ENCODE peak calls at places on chromosomes 16 and 17, in four cellular contexts. K is mesenchymal stem cell, R is H1, F is trophoblast cell. N is an unnamed sample.

GRCh38 chr17:19238167-19238505 is 970 bp downstream of the EPN2 start:
- DNase-seq in R (peak), F (peak), K (peak), N (peak)

GRCh38 chr17:54900457-54901229 is at the start of gene TOM1L1:
- DNase-seq in F (peak), R (peak), K (peak), N (peak)

GRCh38 chr16:79642652-79643051 is 42.1 kb upstream of the MAF start:
- DNase-seq in K (no peak), F (no peak), R (no peak), N (no peak)

GRCh38 chr17:78120971-78121800 is 7.4 kb downstream of the TMC6 start:
- DNase-seq in R (no peak), F (no peak), K (no peak), N (no peak)

GRCh38 chr16:27740496-27741201 is 190.7 kb downstream of the KATNIP start:
- DNase-seq in F (no peak), R (no peak), K (no peak), N (no peak)

GRCh38 chr17:76213491-76213890 is 26.8 kb downstream of the RNF157 start:
- DNase-seq in K (no peak), R (peak), F (no peak), N (no peak)

GRCh38 chr17:60743812-60744211 is 66.2 kb downstream of the BCAS3 start:
- DNase-seq in K (no peak), F (no peak), R (no peak), N (no peak)

GRCh38 chr17:75720656-75721462 is at the start of gene ITGB4:
- DNase-seq in K (no peak), F (peak), R (peak), N (peak)

GRCh38 chr16:9258423-9259051 is 167.1 kb downstream of the HAPSTR1 start:
- DNase-seq in F (no peak), R (peak), K (no peak), N (peak)

GRCh38 chr17:8900626-8901585 is 33.4 kb upstream of the PIK3R6 start:
- DNase-seq in F (no peak), R (no peak), K (no peak), N (no peak)
- H2BK12ac ChIP-seq in F (no peak), R (no peak), K (no peak), N (no peak)

DNA sequence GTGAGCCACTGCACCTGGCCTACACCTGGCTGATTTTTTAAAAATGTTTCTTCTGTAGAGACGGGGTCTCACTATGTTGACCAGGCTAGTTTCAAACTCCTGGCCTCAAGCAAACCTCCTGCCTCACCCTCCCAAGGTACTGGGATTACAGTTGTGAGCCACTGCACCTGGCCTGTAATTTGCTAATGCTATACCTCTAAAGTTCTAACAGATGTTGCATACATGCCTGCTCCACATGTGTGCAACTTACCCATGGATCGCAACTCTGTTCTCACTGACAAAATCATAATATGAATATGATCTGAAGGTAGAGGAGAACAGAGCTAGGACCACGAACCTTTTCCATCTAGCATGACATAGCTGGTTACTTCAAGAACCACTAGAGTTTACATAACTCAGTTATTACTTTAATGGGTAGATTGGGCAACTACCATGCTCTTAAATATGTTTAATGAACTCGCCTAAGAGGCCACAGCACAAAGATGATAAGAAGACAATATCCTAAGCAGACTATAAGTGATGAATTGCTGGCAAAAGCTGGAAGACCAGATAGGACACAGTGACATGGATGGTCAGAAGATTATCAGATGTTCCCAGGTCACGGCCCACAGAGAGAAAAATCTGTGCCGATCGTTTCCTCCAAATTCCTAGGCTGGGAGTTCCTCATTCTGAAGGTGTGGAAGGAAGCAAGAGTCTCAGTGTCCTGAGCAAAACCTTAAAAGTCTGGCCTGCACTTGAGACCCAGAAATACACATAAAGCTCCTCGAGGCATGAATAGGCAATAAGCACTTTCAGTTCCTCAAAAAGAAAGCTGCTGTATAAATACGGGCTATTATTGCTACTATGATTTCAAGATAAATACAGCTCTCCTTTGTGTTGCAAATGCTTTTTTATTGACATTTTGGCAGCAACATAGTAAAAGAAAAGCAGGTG is 53.6 kb upstream of the ICAM2 start:
- DNase-seq in F (no peak), R (no peak), K (no peak), N (no peak)
- H3K18ac ChIP-seq in F (no peak), R (no peak), K (no peak), N (no peak)

GRCh38 chr17:50059256-50059655 is 3.3 kb downstream of the ITGA3 start:
- DNase-seq in R (no peak), F (peak), K (peak), N (no peak)
- H3K4me3 ChIP-seq in R (no peak), F (no peak), K (peak), N (no peak)

GRCh38 chr17:5485270-5486205 is at the start of gene DERL2:
- DNase-seq in F (no peak), R (peak), K (no peak), N (peak)
- H2BK12ac ChIP-seq in F (peak), R (peak), K (no peak), N (no peak)

GRCh38 chr17:80832266-80832676 is 159.4 kb upstream of the CHMP6 start:
- DNase-seq in F (no peak), K (peak), R (no peak), N (no peak)

GRCh38 chr17:80835816-80836657 is 155.6 kb upstream of the CHMP6 start:
- DNase-seq in F (no peak), R (no peak), K (no peak), N (no peak)

GRCh38 chr17:80834896-80835281 is 156.8 kb upstream of the CHMP6 start:
- DNase-seq in K (no peak), R (no peak), F (no peak), N (no peak)

GRCh38 chr17:80832888-80833583 is 158.6 kb upstream of the CHMP6 start:
- DNase-seq in R (peak), K (peak), F (peak), N (peak)

DNA sequence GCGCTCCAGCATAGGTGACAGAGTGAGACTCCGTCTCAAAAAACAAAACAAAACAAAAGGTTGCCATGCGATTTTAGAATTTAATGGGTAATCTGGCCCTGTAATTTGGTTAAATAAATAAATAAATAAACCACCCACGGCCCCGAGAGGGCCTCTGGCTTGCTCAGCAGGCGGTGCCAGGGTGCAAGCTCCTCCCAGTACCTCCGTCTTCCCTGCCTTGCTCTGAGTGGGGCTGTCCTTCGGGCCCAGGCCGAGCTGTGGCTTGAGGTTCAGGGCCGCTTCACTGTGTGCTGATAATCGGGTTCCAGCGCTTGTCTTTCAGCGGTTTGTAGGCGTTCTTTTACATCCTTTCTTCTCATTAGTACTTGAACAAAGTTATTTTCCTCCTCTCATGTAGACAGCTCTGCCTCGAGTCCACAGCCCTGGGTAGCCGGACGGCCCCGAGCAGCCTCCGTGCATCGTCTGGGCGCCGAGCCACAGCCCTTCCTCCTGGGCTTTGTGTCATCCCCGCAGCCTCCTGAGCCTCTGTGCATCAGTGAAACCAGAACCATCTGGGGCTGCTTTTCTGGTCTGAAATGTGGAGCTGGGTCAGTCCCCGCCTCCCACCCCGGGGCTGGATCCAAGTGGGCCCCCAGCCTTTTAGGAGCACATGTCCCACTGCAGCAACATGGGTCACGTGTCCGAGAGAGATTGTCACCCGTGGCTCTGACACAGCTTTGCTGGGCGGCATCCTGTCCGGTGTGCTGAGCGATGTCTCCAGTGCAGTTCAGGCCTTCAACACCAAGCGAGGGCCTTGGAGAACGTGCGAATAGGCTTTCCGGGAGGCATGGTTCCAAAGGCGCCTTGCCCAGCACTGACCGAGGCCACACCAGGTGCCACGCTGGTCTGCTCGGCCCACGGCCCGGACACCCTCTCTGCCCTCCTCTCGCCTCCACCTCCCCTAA is 157.4 kb upstream of the CHMP6 start:
- DNase-seq in F (no peak), K (no peak), R (no peak), N (no peak)
- H3K18ac ChIP-seq in F (no peak), K (no peak), R (no peak), N (peak)

GRCh38 chr17:59647288-59647687 is 27.6 kb downstream of the CLTC start:
- DNase-seq in R (no peak), K (no peak), F (no peak), N (no peak)

GRCh38 chr17:59638553-59638952 is 18.9 kb downstream of the CLTC start:
- DNase-seq in R (no peak), F (no peak), K (no peak), N (no peak)

GRCh38 chr17:59643159-59643857 is 23.6 kb downstream of the CLTC start:
- DNase-seq in R (no peak), F (no peak), K (peak), N (no peak)

GRCh38 chr17:59641799-59642484 is 22.2 kb downstream of the CLTC start:
- DNase-seq in R (no peak), K (no peak), F (no peak), N (no peak)

GRCh38 chr17:59642535-59642934 is 22.8 kb downstream of the CLTC start:
- DNase-seq in K (no peak), F (no peak), R (no peak), N (no peak)
- H3K4me3 ChIP-seq in K (no peak), F (no peak), R (no peak), N (no peak)

GRCh38 chr17:72477529-72477928 is 356.7 kb downstream of the SOX9 start:
- DNase-seq in F (no peak), R (no peak), K (no peak), N (no peak)
- H2BK12ac ChIP-seq in F (no peak), R (peak), K (no peak), N (peak)

GRCh38 chr16:66121466-66121865 is 245.0 kb upstream of the CDH5 start:
- DNase-seq in R (no peak), K (peak), F (no peak), N (no peak)

GRCh38 chr16:66120656-66121055 is 245.8 kb upstream of the CDH5 start:
- DNase-seq in R (no peak), K (peak), F (no peak), N (no peak)

GRCh38 chr16:66115373-66115772 is 251.1 kb upstream of the CDH5 start:
- DNase-seq in K (no peak), F (no peak), R (no peak), N (no peak)

GRCh38 chr16:66116163-66116792 is 250.2 kb upstream of the CDH5 start:
- DNase-seq in K (peak), F (no peak), R (no peak), N (no peak)
- H3K18ac ChIP-seq in K (peak), F (no peak), R (no peak), N (no peak)